ENCODE peak calls at places on chromosomes 2 and 18, in four cellular contexts. S is suprapubic skin; X is glutamatergic neuron; N is CD8-positive, alpha-beta T cell. F is an unnamed sample.

GRCh38 chr2:153477096-153477555 is 1.4 kb downstream of the RPRM start:
- DNase-seq in S (no peak), X (peak), N (no peak), F (no peak)

GRCh38 chr18:50061876-50062517 is 132.9 kb downstream of the MYO5B start:
- DNase-seq in S (no peak), X (no peak), N (no peak), F (no peak)

GRCh38 chr2:229297284-229297683 is 26.2 kb upstream of the PID1 start:
- DNase-seq in S (no peak), X (no peak), N (no peak), F (no peak)

GRCh38 chr2:110867078-110867477 is 134.7 kb downstream of the ACOXL start:
- DNase-seq in S (no peak), X (no peak), N (no peak), F (no peak)

GRCh38 chr2:63488118-63488713 is 100.1 kb downstream of the WDPCP start:
- DNase-seq in S (no peak), X (peak), N (no peak), F (no peak)

GRCh38 chr18:39596216-39596615 is 2030.6 kb upstream of the CELF4 start:
- DNase-seq in S (no peak), X (no peak), N (no peak), F (no peak)

GRCh38 chr2:223001831-223002230 is 50.2 kb upstream of the KCNE4 start:
- DNase-seq in S (no peak), X (no peak), N (no peak), F (no peak)

GRCh38 chr18:55821219-55821618 is 233.2 kb upstream of the TCF4 start:
- DNase-seq in S (no peak), X (no peak), N (no peak), F (no peak)

GRCh38 chr2:201433389-201433995 is 17.8 kb downstream of the TRAK2 start:
- DNase-seq in S (no peak), X (no peak), N (no peak), F (no peak)

GRCh38 chr2:219119422-219120043 is 41.1 kb downstream of the NHEJ1 start:
- DNase-seq in S (peak), X (peak), N (peak), F (peak)

GRCh38 chr2:224934542-224935188 is 107.6 kb downstream of the DOCK10 start:
- DNase-seq in S (no peak), X (no peak), N (no peak), F (no peak)

GRCh38 chr2:155223781-155224406 is 525.4 kb downstream of the KCNJ3 start:
- DNase-seq in S (no peak), X (no peak), N (no peak), F (no peak)

GRCh38 chr18:78192044-78192443 is 787.6 kb upstream of the SALL3 start:
- DNase-seq in S (no peak), X (no peak), N (no peak), F (no peak)

GRCh38 chr2:238916875-238917590 is 69.1 kb downstream of the TWIST2 start:
- DNase-seq in S (peak), X (no peak), N (no peak), F (no peak)

GRCh38 chr2:169026056-169026455 is 5.1 kb downstream of the ABCB11 start:
- DNase-seq in S (no peak), X (no peak), N (no peak), F (no peak)

GRCh38 chr18:49160075-49160930 is 209.5 kb upstream of the SMAD7 start:
- DNase-seq in S (no peak), X (no peak), N (no peak), F (no peak)

GRCh38 chr18:59267511-59268126 is 5.6 kb downstream of the RAX start:
- DNase-seq in S (no peak), X (no peak), N (no peak), F (peak)

GRCh38 chr2:237213325-237214040 is 127.8 kb downstream of the COPS8 start:
- DNase-seq in S (no peak), X (no peak), N (no peak), F (no peak)

GRCh38 chr2:130916438-130916705 is 79.7 kb downstream of the ARHGEF4 start:
- DNase-seq in S (no peak), X (no peak), N (no peak), F (no peak)

GRCh38 chr2:239751719-239752355 is 273.3 kb downstream of the NDUFA10 start:
- DNase-seq in S (no peak), X (no peak), N (peak), F (no peak)

GRCh38 chr2:9982248-9982647 is 30.8 kb downstream of the GRHL1 start:
- DNase-seq in S (no peak), X (no peak), N (no peak), F (no peak)

GRCh38 chr2:180495606-180496005 is 484.8 kb upstream of the UBE2E3 start:
- DNase-seq in S (no peak), X (no peak), N (no peak), F (no peak)

GRCh38 chr2:156901373-156902031 is 356.0 kb upstream of the GALNT5 start:
- DNase-seq in S (no peak), X (no peak), N (no peak), F (no peak)

GRCh38 chr2:126886201-126886905 is 12.3 kb upstream of the TEX51 start:
- DNase-seq in S (peak), X (peak), N (peak), F (no peak)

GRCh38 chr2:240952496-240953246 is 45.7 kb upstream of the SNED1 start:
- DNase-seq in S (no peak), X (no peak), N (no peak), F (no peak)

GRCh38 chr2:27959496-27959895 is 69.0 kb downstream of the BABAM2 start:
- DNase-seq in S (no peak), X (no peak), N (no peak), F (no peak)

GRCh38 chr2:26691140-26691539 is 1.4 kb upstream of the KCNK3 start:
- DNase-seq in S (no peak), X (no peak), N (no peak), F (no peak)

GRCh38 chr2:16277117-16277516 is 336.8 kb downstream of the MYCN start:
- DNase-seq in S (no peak), X (no peak), N (no peak), F (no peak)

GRCh38 chr18:62678847-62679535 is 36.4 kb upstream of the PHLPP1 start:
- DNase-seq in S (no peak), X (no peak), N (no peak), F (no peak)

GRCh38 chr2:235201796-235202195 is 250.0 kb downstream of the SH3BP4 start:
- DNase-seq in S (no peak), X (no peak), N (no peak), F (no peak)

GRCh38 chr2:228767196-228767595 is 503.9 kb downstream of the PID1 start:
- DNase-seq in S (no peak), X (no peak), N (no peak), F (no peak)

GRCh38 chr2:172865422-172865821 is 129.8 kb downstream of the RAPGEF4 start:
- DNase-seq in S (no peak), X (no peak), N (no peak), F (no peak)
- TF ChIP-seq CTCF in S (no peak), X (no peak), N (no peak), F (no peak)

GRCh38 chr2:3001595-3002184 is 375.9 kb downstream of the EIPR1 start:
- DNase-seq in S (no peak), X (peak), N (no peak), F (no peak)
- TF ChIP-seq CTCF in S (peak), X (no peak), N (no peak), F (no peak)

GRCh38 chr2:8682719-8683667 is 1.1 kb downstream of the ID2 start:
- DNase-seq in S (no peak), X (no peak), N (peak), F (no peak)

GRCh38 chr2:8684421-8684884 is 2.6 kb downstream of the ID2 start:
- DNase-seq in S (no peak), X (no peak), N (no peak), F (no peak)

GRCh38 chr2:8680931-8681760 is 710 bp upstream of the ID2 start:
- DNase-seq in S (peak), X (peak), N (peak), F (no peak)

GRCh38 chr2:8679827-8680731 is 1.8 kb upstream of the ID2 start:
- DNase-seq in S (no peak), X (no peak), N (no peak), F (no peak)

DNA sequence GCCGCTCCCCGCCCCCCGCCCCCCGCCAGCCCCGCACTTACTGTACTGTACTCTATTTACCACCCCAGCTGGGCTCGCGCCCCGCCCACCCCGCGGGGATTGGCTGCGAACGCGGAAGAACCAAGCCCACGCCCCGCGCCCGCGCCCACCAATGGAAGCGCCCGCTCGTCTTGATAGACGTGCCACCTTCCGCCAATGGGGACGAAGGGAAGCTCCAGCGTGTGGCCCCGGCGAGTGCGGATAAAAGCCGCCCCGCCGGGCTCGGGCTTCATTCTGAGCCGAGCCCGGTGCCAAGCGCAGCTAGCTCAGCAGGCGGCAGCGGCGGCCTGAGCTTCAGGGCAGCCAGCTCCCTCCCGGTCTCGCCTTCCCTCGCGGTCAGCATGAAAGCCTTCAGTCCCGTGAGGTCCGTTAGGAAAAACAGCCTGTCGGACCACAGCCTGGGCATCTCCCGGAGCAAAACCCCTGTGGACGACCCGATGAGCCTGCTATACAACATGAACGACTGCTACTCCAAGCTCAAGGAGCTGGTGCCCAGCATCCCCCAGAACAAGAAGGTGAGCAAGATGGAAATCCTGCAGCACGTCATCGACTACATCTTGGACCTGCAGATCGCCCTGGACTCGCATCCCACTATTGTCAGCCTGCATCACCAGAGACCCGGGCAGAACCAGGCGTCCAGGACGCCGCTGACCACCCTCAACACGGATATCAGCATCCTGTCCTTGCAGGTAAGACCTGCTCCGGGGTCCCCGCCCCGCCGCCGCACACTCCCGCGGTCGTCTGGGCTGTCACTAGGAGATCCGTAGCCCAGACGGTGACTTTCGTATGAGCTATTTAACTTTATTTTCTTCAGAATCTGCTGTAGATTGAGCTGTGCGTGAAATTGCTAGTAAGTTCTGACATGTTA is at the start of gene ID2:
- DNase-seq in S (peak), X (peak), N (peak), F (peak)
- TF ChIP-seq CTCF in S (no peak), X (no peak), N (no peak), F (no peak)

GRCh38 chr2:172813314-172813888 is 77.8 kb downstream of the RAPGEF4 start:
- DNase-seq in S (no peak), X (no peak), N (no peak), F (no peak)
- TF ChIP-seq CTCF in S (peak), X (no peak), N (no peak), F (peak)

DNA sequence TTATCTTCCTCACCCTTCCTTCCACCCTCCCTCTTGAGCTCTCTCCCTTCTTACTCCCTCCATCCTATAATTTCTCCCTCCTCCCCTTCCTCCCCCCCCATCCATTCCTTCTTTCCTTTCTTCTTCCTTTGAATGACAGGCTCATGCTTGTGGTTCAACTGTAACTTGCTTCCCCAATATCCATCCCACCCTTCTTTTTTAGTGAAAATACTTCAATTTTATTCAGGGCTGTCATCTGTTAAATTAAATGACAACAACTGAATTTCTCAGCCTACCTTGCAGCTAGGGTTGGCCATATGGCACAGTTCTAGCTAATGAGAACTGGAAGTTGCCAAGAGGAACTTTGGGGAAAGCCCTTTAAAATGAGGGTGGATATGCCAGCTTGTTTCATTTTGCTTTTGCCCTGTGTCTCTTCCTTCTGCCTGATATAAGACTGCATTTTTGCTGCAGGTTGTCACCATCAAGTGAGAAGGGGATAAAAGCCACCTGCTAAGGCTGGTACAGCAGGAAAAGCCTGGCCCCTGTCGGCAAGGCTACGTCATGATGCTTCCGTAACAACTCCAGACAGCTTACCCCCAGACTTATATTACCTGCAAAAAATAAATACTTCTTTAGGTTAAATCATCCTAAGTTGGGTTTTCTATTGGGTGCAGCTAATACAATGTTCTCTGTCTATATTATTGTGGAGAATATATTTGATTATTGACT is 121.8 kb downstream of the NXPH2 start:
- DNase-seq in S (no peak), X (no peak), N (no peak), F (no peak)
- TF ChIP-seq CTCF in S (no peak), X (no peak), N (no peak), F (no peak)

DNA sequence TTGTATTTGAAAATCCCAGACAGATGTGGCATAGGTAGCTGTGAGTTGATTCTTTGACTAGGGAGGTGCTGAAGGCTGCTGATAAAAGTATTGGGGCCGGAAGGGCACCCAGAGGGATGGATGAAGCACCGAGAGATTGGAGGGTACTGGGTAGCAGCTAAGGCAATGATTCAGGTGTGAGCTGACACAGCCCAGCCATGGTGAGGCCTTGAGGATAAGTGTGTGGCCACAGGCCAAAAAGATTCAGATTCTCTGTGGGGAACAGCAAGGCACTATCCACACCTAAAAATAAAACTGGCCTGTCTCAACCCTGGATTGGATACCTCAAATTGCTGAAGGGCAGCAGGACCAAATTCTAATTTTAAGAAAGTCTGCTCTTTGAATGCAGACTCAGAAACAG is 35.2 kb downstream of the RDH14 start:
- DNase-seq in S (no peak), X (no peak), N (no peak), F (no peak)
- TF ChIP-seq CTCF in S (no peak), X (no peak), N (no peak), F (no peak)

DNA sequence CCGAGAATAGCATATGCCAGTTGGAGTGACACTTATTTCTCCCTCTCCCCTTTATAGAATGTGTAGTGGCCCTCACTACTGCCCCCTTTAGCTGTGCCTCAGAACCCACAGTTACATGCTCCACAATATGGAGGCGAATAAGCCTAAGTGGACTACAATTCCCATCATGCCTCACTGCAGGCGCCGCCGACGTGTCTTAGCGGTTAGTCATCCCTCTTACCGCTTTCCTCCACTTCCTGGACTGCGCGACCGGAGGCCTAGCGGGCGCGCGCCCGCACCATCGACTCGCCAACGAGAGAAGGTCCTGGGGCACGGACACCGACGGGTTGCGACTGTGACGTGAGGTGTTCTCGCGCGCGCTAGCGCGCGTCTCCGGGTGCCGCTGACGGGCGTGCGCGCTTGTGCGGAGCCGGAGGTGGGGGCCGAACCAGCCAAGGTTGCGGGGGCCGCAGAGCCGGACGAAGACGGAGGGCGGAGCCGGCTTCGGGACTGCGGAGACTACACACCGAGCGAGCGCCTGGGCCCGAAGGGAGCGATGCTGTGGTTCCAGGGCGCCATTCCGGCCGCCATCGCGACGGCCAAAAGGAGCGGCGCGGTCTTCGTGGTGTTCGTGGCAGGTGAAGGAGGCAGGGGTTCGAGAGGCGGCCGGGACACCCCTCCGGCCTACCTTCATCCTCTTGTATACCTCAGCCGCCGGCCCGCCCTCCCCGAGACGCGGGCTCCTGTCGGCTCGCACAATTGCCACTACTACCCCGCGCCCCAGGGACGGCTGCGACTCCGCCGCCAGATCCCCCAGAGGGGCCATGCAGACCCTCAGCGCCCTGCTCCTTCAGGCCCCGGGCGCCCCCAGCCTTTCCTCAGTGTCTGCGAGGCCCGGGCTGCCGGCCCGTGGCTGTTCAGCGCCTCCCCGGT is at the start of gene UBXN4:
- DNase-seq in S (peak), X (peak), N (peak), F (peak)
- TF ChIP-seq CTCF in S (no peak), X (peak), N (no peak), F (peak)

GRCh38 chr2:133819906-133820305 is 251.6 kb upstream of the NCKAP5 start:
- DNase-seq in S (no peak), X (no peak), N (no peak), F (no peak)
- TF ChIP-seq CTCF in S (no peak), X (no peak), N (no peak), F (no peak)

GRCh38 chr2:173021939-173022371 is 53.7 kb upstream of the MAP3K20 start:
- DNase-seq in S (no peak), X (no peak), N (no peak), F (no peak)
- TF ChIP-seq CTCF in S (no peak), X (no peak), N (no peak), F (peak)

F was measured in D721Med.